ENCODE peak calls at places on chromosome 7, in eight cellular contexts. One of them, this sample, is unnamed. For H3K27me3, the result is how much of the 10 kb centered on the place peaks cover.

GRCh38 chr7:138370956-138371355 is 89.1 kb upstream of the TRIM24 start:
- DNase-seq in left lung: no peak
- DNase-seq in Caco-2: no peak
- DNase-seq in upper lobe of left lung: no peak
- DNase-seq in stomach: no peak
- DNase-seq in dorsolateral prefrontal cortex: no peak
- DNase-seq in BE2C: no peak
- DNase-seq in astrocyte: no peak
- DNase-seq in this sample: no peak

GRCh38 chr7:46486264-46487206 is 565.5 kb upstream of the IGFBP3 start:
- DNase-seq in dorsolateral prefrontal cortex: no peak
- DNase-seq in left lung: no peak
- DNase-seq in stomach: no peak
- DNase-seq in astrocyte: peak
- DNase-seq in BE2C: no peak
- DNase-seq in Caco-2: no peak
- DNase-seq in upper lobe of left lung: no peak
- DNase-seq in this sample: peak

GRCh38 chr7:95776561-95777185 is 4.3 kb downstream of the DYNC1I1 start:
- DNase-seq in BE2C: no peak
- DNase-seq in astrocyte: no peak
- DNase-seq in left lung: no peak
- DNase-seq in dorsolateral prefrontal cortex: no peak
- DNase-seq in Caco-2: no peak
- DNase-seq in stomach: no peak
- DNase-seq in upper lobe of left lung: no peak
- DNase-seq in this sample: no peak

GRCh38 chr7:3267928-3268690 is 32.9 kb upstream of the SDK1 start:
- DNase-seq in left lung: no peak
- DNase-seq in Caco-2: no peak
- DNase-seq in dorsolateral prefrontal cortex: no peak
- DNase-seq in upper lobe of left lung: no peak
- DNase-seq in BE2C: no peak
- DNase-seq in stomach: no peak
- DNase-seq in astrocyte: peak
- DNase-seq in this sample: peak

GRCh38 chr7:156579566-156579965 is 61.0 kb upstream of the RNF32 start:
- DNase-seq in dorsolateral prefrontal cortex: no peak
- DNase-seq in Caco-2: no peak
- DNase-seq in BE2C: no peak
- DNase-seq in stomach: no peak
- DNase-seq in astrocyte: no peak
- DNase-seq in upper lobe of left lung: no peak
- DNase-seq in left lung: no peak
- DNase-seq in this sample: no peak

GRCh38 chr7:158432369-158433270 is 155.0 kb downstream of the PTPRN2 start:
- DNase-seq in left lung: peak
- DNase-seq in Caco-2: peak
- DNase-seq in stomach: peak
- DNase-seq in astrocyte: no peak
- DNase-seq in BE2C: no peak
- DNase-seq in upper lobe of left lung: peak
- DNase-seq in dorsolateral prefrontal cortex: no peak
- DNase-seq in this sample: no peak

GRCh38 chr7:89335490-89335889 is 540.0 kb upstream of the TEX47 start:
- DNase-seq in BE2C: no peak
- DNase-seq in dorsolateral prefrontal cortex: no peak
- DNase-seq in Caco-2: no peak
- DNase-seq in stomach: no peak
- DNase-seq in astrocyte: no peak
- DNase-seq in upper lobe of left lung: peak
- DNase-seq in left lung: no peak
- DNase-seq in this sample: no peak

GRCh38 chr7:31995134-31995533 is 75.1 kb downstream of the PDE1C start:
- DNase-seq in astrocyte: no peak
- DNase-seq in upper lobe of left lung: no peak
- DNase-seq in stomach: no peak
- DNase-seq in dorsolateral prefrontal cortex: no peak
- DNase-seq in left lung: no peak
- DNase-seq in Caco-2: no peak
- DNase-seq in BE2C: no peak
- DNase-seq in this sample: no peak

GRCh38 chr7:153380636-153381035 is 621.1 kb downstream of the ACTR3B start:
- DNase-seq in Caco-2: no peak
- DNase-seq in dorsolateral prefrontal cortex: no peak
- DNase-seq in BE2C: no peak
- DNase-seq in astrocyte: no peak
- DNase-seq in left lung: no peak
- DNase-seq in upper lobe of left lung: no peak
- DNase-seq in stomach: no peak
- DNase-seq in this sample: no peak

GRCh38 chr7:45239486-45239885 is 81.9 kb downstream of the RAMP3 start:
- DNase-seq in left lung: no peak
- DNase-seq in Caco-2: no peak
- DNase-seq in dorsolateral prefrontal cortex: no peak
- DNase-seq in upper lobe of left lung: no peak
- DNase-seq in astrocyte: peak
- DNase-seq in stomach: no peak
- DNase-seq in BE2C: no peak
- DNase-seq in this sample: peak

GRCh38 chr7:157292770-157293412 is 43.9 kb upstream of the DNAJB6 start:
- DNase-seq in stomach: peak
- DNase-seq in upper lobe of left lung: no peak
- DNase-seq in BE2C: no peak
- DNase-seq in astrocyte: no peak
- DNase-seq in dorsolateral prefrontal cortex: no peak
- DNase-seq in left lung: no peak
- DNase-seq in Caco-2: no peak
- DNase-seq in this sample: no peak

GRCh38 chr7:87474046-87474445 is 1.4 kb downstream of the ABCB4 start:
- DNase-seq in BE2C: no peak
- DNase-seq in upper lobe of left lung: no peak
- DNase-seq in stomach: no peak
- DNase-seq in dorsolateral prefrontal cortex: no peak
- DNase-seq in Caco-2: no peak
- DNase-seq in astrocyte: no peak
- DNase-seq in left lung: no peak
- DNase-seq in this sample: no peak

GRCh38 chr7:87473192-87473591 is 2.3 kb downstream of the ABCB4 start:
- DNase-seq in stomach: no peak
- DNase-seq in upper lobe of left lung: no peak
- DNase-seq in BE2C: no peak
- DNase-seq in dorsolateral prefrontal cortex: no peak
- DNase-seq in left lung: no peak
- DNase-seq in Caco-2: no peak
- DNase-seq in astrocyte: no peak
- DNase-seq in this sample: no peak

GRCh38 chr7:87475359-87476178 is at the start of gene ABCB4:
- DNase-seq in left lung: no peak
- DNase-seq in stomach: no peak
- DNase-seq in astrocyte: no peak
- DNase-seq in upper lobe of left lung: no peak
- DNase-seq in BE2C: peak
- DNase-seq in Caco-2: peak
- DNase-seq in dorsolateral prefrontal cortex: no peak
- DNase-seq in this sample: peak

GRCh38 chr7:87474533-87475358 is 734 bp downstream of the ABCB4 start:
- DNase-seq in upper lobe of left lung: no peak
- DNase-seq in astrocyte: peak
- DNase-seq in Caco-2: no peak
- DNase-seq in BE2C: no peak
- DNase-seq in left lung: no peak
- DNase-seq in dorsolateral prefrontal cortex: no peak
- DNase-seq in stomach: no peak
- DNase-seq in this sample: no peak

GRCh38 chr7:87476179-87476557 is 688 bp upstream of the ABCB4 start:
- DNase-seq in BE2C: no peak
- DNase-seq in astrocyte: no peak
- DNase-seq in Caco-2: no peak
- DNase-seq in stomach: no peak
- DNase-seq in upper lobe of left lung: no peak
- DNase-seq in left lung: no peak
- DNase-seq in dorsolateral prefrontal cortex: no peak
- DNase-seq in this sample: no peak
- H3K4me3 ChIP-seq in BE2C: peak
- H3K4me3 ChIP-seq in astrocyte: peak
- H3K4me3 ChIP-seq in Caco-2: no peak
- H3K4me3 ChIP-seq in stomach: peak
- H3K4me3 ChIP-seq in upper lobe of left lung: no peak
- H3K4me3 ChIP-seq in left lung: peak
- H3K4me3 ChIP-seq in dorsolateral prefrontal cortex: no peak
- H3K4me3 ChIP-seq in this sample: no peak

DNA sequence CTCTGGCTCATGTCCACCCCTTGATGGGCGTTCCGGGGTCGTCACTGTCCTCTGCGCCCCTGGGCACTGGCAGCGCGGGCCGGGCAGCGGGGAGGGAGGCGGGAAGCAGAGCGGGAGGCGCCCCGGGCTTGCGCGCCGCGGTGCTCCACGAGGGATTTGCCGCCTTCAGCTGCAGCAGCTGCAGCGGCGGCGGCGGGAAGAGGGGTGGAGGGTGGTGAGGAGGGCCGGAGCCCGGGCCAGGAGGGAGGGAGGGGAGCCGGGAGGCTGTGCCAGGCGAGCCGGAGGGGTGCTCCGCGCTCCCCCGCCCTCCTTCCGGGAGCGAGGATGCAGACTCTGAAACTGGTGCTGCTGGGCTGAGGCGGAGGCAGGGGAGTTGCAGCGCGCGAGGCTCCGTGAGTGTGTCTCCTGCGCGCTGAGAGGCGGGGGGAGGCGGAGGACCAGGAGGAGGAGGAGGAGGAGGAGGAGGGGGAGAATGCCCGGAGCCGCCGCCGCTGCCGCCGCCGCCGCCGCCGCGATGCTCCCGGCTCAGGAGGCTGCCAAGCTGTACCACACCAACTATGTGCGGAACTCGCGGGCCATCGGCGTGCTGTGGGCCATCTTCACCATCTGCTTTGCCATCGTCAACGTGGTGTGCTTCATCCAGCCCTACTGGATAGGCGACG is at the start of gene LHFPL3:
- DNase-seq in stomach: no peak
- DNase-seq in Caco-2: no peak
- DNase-seq in dorsolateral prefrontal cortex: peak
- DNase-seq in upper lobe of left lung: no peak
- DNase-seq in astrocyte: no peak
- DNase-seq in BE2C: peak
- DNase-seq in left lung: no peak
- DNase-seq in this sample: peak
- H3K27me3 ChIP-seq in stomach: under half
- H3K27me3 ChIP-seq in Caco-2: under half
- H3K27me3 ChIP-seq in dorsolateral prefrontal cortex: under half
- H3K27me3 ChIP-seq in upper lobe of left lung: under half
- H3K27me3 ChIP-seq in astrocyte: under half
- H3K27me3 ChIP-seq in BE2C: half or more
- H3K27me3 ChIP-seq in left lung: half or more
- H3K27me3 ChIP-seq in this sample: under half

GRCh38 chr7:30302656-30303311 is 18.4 kb downstream of the ZNRF2 start:
- DNase-seq in BE2C: no peak
- DNase-seq in left lung: no peak
- DNase-seq in astrocyte: no peak
- DNase-seq in stomach: no peak
- DNase-seq in upper lobe of left lung: no peak
- DNase-seq in Caco-2: no peak
- DNase-seq in dorsolateral prefrontal cortex: no peak
- DNase-seq in this sample: no peak

GRCh38 chr7:30303312-30304039 is 19.1 kb downstream of the ZNRF2 start:
- DNase-seq in Caco-2: no peak
- DNase-seq in astrocyte: no peak
- DNase-seq in BE2C: no peak
- DNase-seq in left lung: no peak
- DNase-seq in stomach: no peak
- DNase-seq in dorsolateral prefrontal cortex: no peak
- DNase-seq in upper lobe of left lung: no peak
- DNase-seq in this sample: no peak

GRCh38 chr7:30301751-30302150 is 17.4 kb downstream of the ZNRF2 start:
- DNase-seq in Caco-2: no peak
- DNase-seq in upper lobe of left lung: no peak
- DNase-seq in BE2C: no peak
- DNase-seq in dorsolateral prefrontal cortex: no peak
- DNase-seq in astrocyte: no peak
- DNase-seq in stomach: no peak
- DNase-seq in left lung: no peak
- DNase-seq in this sample: no peak

GRCh38 chr7:30306977-30307376 is 22.6 kb downstream of the ZNRF2 start:
- DNase-seq in left lung: no peak
- DNase-seq in upper lobe of left lung: no peak
- DNase-seq in BE2C: no peak
- DNase-seq in stomach: no peak
- DNase-seq in astrocyte: no peak
- DNase-seq in dorsolateral prefrontal cortex: no peak
- DNase-seq in Caco-2: no peak
- DNase-seq in this sample: no peak

GRCh38 chr7:30304177-30304884 is 19.9 kb downstream of the ZNRF2 start:
- DNase-seq in left lung: no peak
- DNase-seq in Caco-2: peak
- DNase-seq in BE2C: no peak
- DNase-seq in astrocyte: no peak
- DNase-seq in dorsolateral prefrontal cortex: no peak
- DNase-seq in upper lobe of left lung: no peak
- DNase-seq in stomach: no peak
- DNase-seq in this sample: no peak
- H3K4me3 ChIP-seq in left lung: no peak
- H3K4me3 ChIP-seq in Caco-2: no peak
- H3K4me3 ChIP-seq in BE2C: no peak
- H3K4me3 ChIP-seq in astrocyte: no peak
- H3K4me3 ChIP-seq in dorsolateral prefrontal cortex: no peak
- H3K4me3 ChIP-seq in upper lobe of left lung: no peak
- H3K4me3 ChIP-seq in stomach: no peak
- H3K4me3 ChIP-seq in this sample: no peak

GRCh38 chr7:23474829-23475578 is 4.7 kb upstream of the IGF2BP3 start:
- DNase-seq in stomach: no peak
- DNase-seq in dorsolateral prefrontal cortex: no peak
- DNase-seq in BE2C: no peak
- DNase-seq in left lung: no peak
- DNase-seq in upper lobe of left lung: no peak
- DNase-seq in Caco-2: no peak
- DNase-seq in astrocyte: no peak
- DNase-seq in this sample: no peak
- H3K27me3 ChIP-seq in stomach: under half
- H3K27me3 ChIP-seq in dorsolateral prefrontal cortex: half or more
- H3K27me3 ChIP-seq in BE2C: under half
- H3K27me3 ChIP-seq in left lung: half or more
- H3K27me3 ChIP-seq in upper lobe of left lung: under half
- H3K27me3 ChIP-seq in Caco-2: under half
- H3K27me3 ChIP-seq in astrocyte: under half
- H3K27me3 ChIP-seq in this sample: under half

This sample was measured in MG63.